ENCODE peak calls at places on chromosomes 2 and 18, in six cellular contexts. One of them, this sample, is unnamed.

GRCh38 chr18:79911009-79911870 is 40.2 kb downstream of the SLC66A2 start:
- DNase-seq in AG10803: no peak
- DNase-seq in HepG2: no peak
- DNase-seq in tibial artery: peak
- DNase-seq in fibroblast of pulmonary artery: no peak
- DNase-seq in heart left ventricle: no peak
- DNase-seq in this sample: no peak

GRCh38 chr2:138010890-138011289 is 46.6 kb downstream of the HNMT start:
- DNase-seq in heart left ventricle: no peak
- DNase-seq in tibial artery: no peak
- DNase-seq in AG10803: no peak
- DNase-seq in fibroblast of pulmonary artery: no peak
- DNase-seq in HepG2: no peak
- DNase-seq in this sample: no peak

GRCh38 chr18:64409511-64409910 is 260.6 kb upstream of the LINC00305 start:
- DNase-seq in tibial artery: no peak
- DNase-seq in HepG2: no peak
- DNase-seq in AG10803: no peak
- DNase-seq in heart left ventricle: no peak
- DNase-seq in fibroblast of pulmonary artery: peak
- DNase-seq in this sample: peak

GRCh38 chr2:127326289-127326945 is 32.5 kb upstream of the ERCC3 start:
- DNase-seq in AG10803: no peak
- DNase-seq in tibial artery: no peak
- DNase-seq in fibroblast of pulmonary artery: no peak
- DNase-seq in HepG2: peak
- DNase-seq in heart left ventricle: no peak
- DNase-seq in this sample: no peak

GRCh38 chr2:229137623-229138022 is 133.5 kb downstream of the PID1 start:
- DNase-seq in AG10803: no peak
- DNase-seq in tibial artery: no peak
- DNase-seq in heart left ventricle: no peak
- DNase-seq in fibroblast of pulmonary artery: no peak
- DNase-seq in HepG2: no peak
- DNase-seq in this sample: no peak

GRCh38 chr2:109675666-109676345 is 61.6 kb downstream of the SOWAHC start:
- DNase-seq in tibial artery: no peak
- DNase-seq in heart left ventricle: no peak
- DNase-seq in AG10803: no peak
- DNase-seq in fibroblast of pulmonary artery: no peak
- DNase-seq in HepG2: no peak
- DNase-seq in this sample: no peak

GRCh38 chr2:232473467-232473890 is 14.2 kb downstream of the ECEL1 start:
- DNase-seq in HepG2: no peak
- DNase-seq in tibial artery: no peak
- DNase-seq in AG10803: no peak
- DNase-seq in heart left ventricle: peak
- DNase-seq in fibroblast of pulmonary artery: peak
- DNase-seq in this sample: peak

GRCh38 chr18:68944330-68944729 is 146.4 kb downstream of the CCDC102B start:
- DNase-seq in AG10803: no peak
- DNase-seq in tibial artery: no peak
- DNase-seq in heart left ventricle: no peak
- DNase-seq in HepG2: no peak
- DNase-seq in fibroblast of pulmonary artery: no peak
- DNase-seq in this sample: no peak

GRCh38 chr2:163255086-163255485 is 416.5 kb upstream of the KCNH7 start:
- DNase-seq in AG10803: no peak
- DNase-seq in heart left ventricle: no peak
- DNase-seq in HepG2: no peak
- DNase-seq in fibroblast of pulmonary artery: no peak
- DNase-seq in tibial artery: no peak
- DNase-seq in this sample: no peak

GRCh38 chr2:129723277-129724020 is 256.0 kb upstream of the RAB6C start:
- DNase-seq in heart left ventricle: no peak
- DNase-seq in AG10803: no peak
- DNase-seq in tibial artery: no peak
- DNase-seq in fibroblast of pulmonary artery: no peak
- DNase-seq in HepG2: no peak
- DNase-seq in this sample: no peak

GRCh38 chr2:108905176-108905575 is 83.8 kb downstream of the EDAR start:
- DNase-seq in tibial artery: no peak
- DNase-seq in HepG2: no peak
- DNase-seq in AG10803: no peak
- DNase-seq in fibroblast of pulmonary artery: no peak
- DNase-seq in heart left ventricle: peak
- DNase-seq in this sample: no peak

GRCh38 chr2:28134262-28134812 is 243.8 kb downstream of the BABAM2 start:
- DNase-seq in heart left ventricle: peak
- DNase-seq in tibial artery: no peak
- DNase-seq in fibroblast of pulmonary artery: peak
- DNase-seq in AG10803: no peak
- DNase-seq in HepG2: no peak
- DNase-seq in this sample: no peak

GRCh38 chr18:57440331-57441101 is 5.3 kb downstream of the ONECUT2 start:
- DNase-seq in heart left ventricle: no peak
- DNase-seq in tibial artery: no peak
- DNase-seq in AG10803: no peak
- DNase-seq in HepG2: no peak
- DNase-seq in fibroblast of pulmonary artery: no peak
- DNase-seq in this sample: no peak

GRCh38 chr2:201257381-201257940 is 2.9 kb upstream of the CASP8 start:
- DNase-seq in AG10803: no peak
- DNase-seq in heart left ventricle: peak
- DNase-seq in HepG2: no peak
- DNase-seq in tibial artery: peak
- DNase-seq in fibroblast of pulmonary artery: no peak
- DNase-seq in this sample: no peak

GRCh38 chr2:133452561-133452960 is 115.7 kb downstream of the NCKAP5 start:
- DNase-seq in fibroblast of pulmonary artery: no peak
- DNase-seq in AG10803: no peak
- DNase-seq in heart left ventricle: no peak
- DNase-seq in HepG2: no peak
- DNase-seq in tibial artery: no peak
- DNase-seq in this sample: no peak

DNA sequence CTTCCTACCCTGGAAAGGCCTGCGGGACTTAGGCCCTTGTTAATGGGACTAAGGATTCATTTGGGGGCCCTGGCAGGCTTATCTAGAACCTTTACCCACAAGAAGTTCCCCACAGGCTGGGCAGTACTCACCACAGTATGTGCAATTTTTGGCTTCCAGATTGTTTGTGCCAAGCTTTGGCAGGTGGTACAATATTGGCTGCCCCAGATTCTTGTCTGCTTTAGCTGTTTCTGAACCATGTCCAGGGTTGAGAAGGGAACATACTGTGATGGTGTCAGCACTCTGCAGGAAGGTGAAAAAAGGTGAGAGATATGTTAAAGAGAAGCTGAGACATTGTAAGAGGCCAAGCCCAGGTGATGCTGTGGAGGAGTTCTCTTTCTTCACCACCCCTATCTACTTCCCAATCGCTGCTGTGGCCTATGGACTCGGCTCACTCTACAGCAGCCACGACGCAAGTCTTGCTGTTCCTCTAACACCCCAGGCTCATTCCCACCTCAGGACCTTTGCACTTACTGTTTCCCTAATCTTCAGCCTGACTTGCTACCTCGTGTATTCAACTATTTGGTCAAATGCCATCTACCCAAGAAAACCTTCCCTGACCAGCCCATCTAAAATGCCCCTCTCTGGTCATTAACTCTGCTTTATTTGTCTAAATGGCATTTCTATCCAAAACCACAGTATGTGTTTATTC is 9.2 kb downstream of the SLC4A5 start:
- DNase-seq in AG10803: no peak
- DNase-seq in HepG2: no peak
- DNase-seq in heart left ventricle: no peak
- DNase-seq in fibroblast of pulmonary artery: no peak
- DNase-seq in tibial artery: no peak
- DNase-seq in this sample: no peak
- H3K4me3 ChIP-seq in AG10803: no peak
- H3K4me3 ChIP-seq in HepG2: no peak
- H3K4me3 ChIP-seq in heart left ventricle: no peak
- H3K4me3 ChIP-seq in fibroblast of pulmonary artery: no peak
- H3K4me3 ChIP-seq in tibial artery: no peak
- H3K4me3 ChIP-seq in this sample: no peak

GRCh38 chr2:237517990-237518389 is 30.9 kb downstream of the MLPH start:
- DNase-seq in heart left ventricle: no peak
- DNase-seq in fibroblast of pulmonary artery: no peak
- DNase-seq in AG10803: no peak
- DNase-seq in tibial artery: no peak
- DNase-seq in HepG2: no peak
- DNase-seq in this sample: no peak
- TF ChIP-seq CTCF in heart left ventricle: no peak
- TF ChIP-seq CTCF in fibroblast of pulmonary artery: no peak
- TF ChIP-seq CTCF in AG10803: no peak
- TF ChIP-seq CTCF in tibial artery: no peak
- TF ChIP-seq CTCF in HepG2: no peak
- TF ChIP-seq CTCF in this sample: no peak

GRCh38 chr2:40457846-40458245 is 6.0 kb upstream of the SLC8A1 start:
- DNase-seq in heart left ventricle: no peak
- DNase-seq in fibroblast of pulmonary artery: no peak
- DNase-seq in tibial artery: no peak
- DNase-seq in HepG2: no peak
- DNase-seq in AG10803: no peak
- DNase-seq in this sample: peak
- H3K4me3 ChIP-seq in heart left ventricle: no peak
- H3K4me3 ChIP-seq in fibroblast of pulmonary artery: no peak
- H3K4me3 ChIP-seq in tibial artery: peak
- H3K4me3 ChIP-seq in HepG2: no peak
- H3K4me3 ChIP-seq in AG10803: no peak
- H3K4me3 ChIP-seq in this sample: no peak

GRCh38 chr2:220107380-220107791 is 480.0 kb downstream of the SLC4A3 start:
- DNase-seq in fibroblast of pulmonary artery: no peak
- DNase-seq in HepG2: no peak
- DNase-seq in AG10803: no peak
- DNase-seq in tibial artery: no peak
- DNase-seq in heart left ventricle: no peak
- DNase-seq in this sample: no peak

GRCh38 chr2:220101902-220102301 is 474.5 kb downstream of the SLC4A3 start:
- DNase-seq in heart left ventricle: no peak
- DNase-seq in fibroblast of pulmonary artery: no peak
- DNase-seq in HepG2: no peak
- DNase-seq in AG10803: no peak
- DNase-seq in tibial artery: no peak
- DNase-seq in this sample: no peak

GRCh38 chr2:220106065-220106464 is 478.6 kb downstream of the SLC4A3 start:
- DNase-seq in HepG2: no peak
- DNase-seq in tibial artery: no peak
- DNase-seq in fibroblast of pulmonary artery: no peak
- DNase-seq in heart left ventricle: no peak
- DNase-seq in AG10803: no peak
- DNase-seq in this sample: no peak

GRCh38 chr2:220103596-220103995 is 476.2 kb downstream of the SLC4A3 start:
- DNase-seq in fibroblast of pulmonary artery: no peak
- DNase-seq in tibial artery: no peak
- DNase-seq in HepG2: no peak
- DNase-seq in AG10803: no peak
- DNase-seq in heart left ventricle: no peak
- DNase-seq in this sample: no peak

GRCh38 chr2:220104871-220105351 is 477.5 kb downstream of the SLC4A3 start:
- DNase-seq in fibroblast of pulmonary artery: peak
- DNase-seq in AG10803: peak
- DNase-seq in HepG2: no peak
- DNase-seq in tibial artery: no peak
- DNase-seq in heart left ventricle: peak
- DNase-seq in this sample: peak
- TF ChIP-seq CTCF in fibroblast of pulmonary artery: peak
- TF ChIP-seq CTCF in AG10803: peak
- TF ChIP-seq CTCF in HepG2: peak
- TF ChIP-seq CTCF in tibial artery: no peak
- TF ChIP-seq CTCF in heart left ventricle: peak
- TF ChIP-seq CTCF in this sample: peak

This sample was measured in foreskin fibroblast.